ENCODE peak calls at places on chromosomes 3 and 15, in eight cellular contexts. L is PC-9; Z is IMR-90; P is CD8-positive, alpha-beta T cell; M is psoas muscle; V is fibroblast of lung; Q is lung; X is uterus. A is an unnamed sample.

GRCh38 chr3:42662037-42662812 is 8.7 kb downstream of the ZBTB47 start:
- DNase-seq in V (no peak), Q (no peak), L (no peak), X (no peak), Z (no peak), M (no peak), P (no peak), A (no peak)

GRCh38 chr15:89499156-89499555 is 2.8 kb upstream of the RHCG start:
- DNase-seq in Q (no peak), M (no peak), L (no peak), V (no peak), X (no peak), Z (no peak), P (no peak), A (no peak)

GRCh38 chr15:52783929-52784798 is 6.0 kb downstream of the ONECUT1 start:
- DNase-seq in Q (no peak), P (no peak), X (no peak), V (no peak), Z (no peak), L (no peak), M (no peak), A (peak; percentile 27)

GRCh38 chr3:38458796-38459498 is 5.3 kb downstream of the ACVR2B start:
- DNase-seq in P (no peak), M (peak; percentile 77), Q (peak; percentile 69), X (peak; percentile 51), L (no peak), V (peak; percentile 40), Z (peak; percentile 22), A (no peak)

GRCh38 chr3:193116871-193117270 is 124.2 kb upstream of the PLAAT1 start:
- DNase-seq in L (no peak), M (no peak), Q (no peak), X (no peak), V (no peak), P (no peak), Z (no peak), A (no peak)

GRCh38 chr3:190444576-190445145 is 5.0 kb downstream of the TMEM207 start:
- DNase-seq in X (no peak), M (no peak), L (no peak), Z (peak; percentile 6), P (no peak), Q (no peak), V (no peak), A (no peak)

GRCh38 chr15:98906712-98907083 is 100.9 kb downstream of the PGPEP1L start:
- DNase-seq in V (no peak), Z (peak; percentile 58), M (no peak), P (no peak), X (peak; percentile 22), Q (peak; percentile 48), L (no peak), A (no peak)

GRCh38 chr3:76657909-76658308 is 382.0 kb upstream of the ROBO2 start:
- DNase-seq in M (no peak), P (no peak), L (no peak), Q (no peak), V (no peak), Z (no peak), X (no peak), A (no peak)

GRCh38 chr3:13715167-13715954 is 164.5 kb downstream of the WNT7A start:
- DNase-seq in Q (peak; percentile 25), P (no peak), M (no peak), V (no peak), L (no peak), Z (no peak), X (no peak), A (no peak)

GRCh38 chr3:126338796-126339241 is 18.4 kb downstream of the KLF15 start:
- DNase-seq in P (no peak), M (peak; percentile 54), Z (no peak), V (no peak), X (peak; percentile 16), L (no peak), Q (no peak), A (no peak)

GRCh38 chr3:149585401-149585726 is 72.5 kb downstream of the WWTR1 start:
- DNase-seq in L (no peak), V (no peak), Q (no peak), X (no peak), P (no peak), M (no peak), Z (no peak), A (no peak)

GRCh38 chr3:154552338-154552737 is 122.3 kb upstream of the GPR149 start:
- DNase-seq in Z (no peak), Q (no peak), V (no peak), X (no peak), P (no peak), L (no peak), M (no peak), A (no peak)

GRCh38 chr3:50623840-50624474 is 7.0 kb downstream of the MAPKAPK3 start:
- DNase-seq in P (no peak), X (no peak), Z (peak; percentile 22), Q (no peak), V (no peak), L (no peak), M (peak; percentile 64), A (peak; percentile 32)

GRCh38 chr3:52146189-52146588 is 8.0 kb downstream of the POC1A start:
- DNase-seq in X (no peak), P (no peak), V (no peak), Q (no peak), L (no peak), Z (no peak), M (peak; percentile 8), A (no peak)

GRCh38 chr3:81476652-81477051 is 284.8 kb downstream of the GBE1 start:
- DNase-seq in X (no peak), P (no peak), Q (no peak), Z (no peak), L (no peak), M (no peak), V (no peak), A (no peak)
- H3K4me1 ChIP-seq in X (no peaks in the 10 kb centered on the region), P (no peaks in the 10 kb centered on the region), Q (no peaks in the 10 kb centered on the region), Z (no peaks in the 10 kb centered on the region), L (no peaks in the 10 kb centered on the region), M (no peaks in the 10 kb centered on the region), V (no peaks in the 10 kb centered on the region), A (no peaks in the 10 kb centered on the region)

GRCh38 chr15:75068748-75069147 is 45.4 kb downstream of the PPCDC start:
- DNase-seq in L (no peak), X (no peak), V (no peak), M (no peak), Z (no peak), P (no peak), Q (no peak), A (no peak)
- H3K4me1 ChIP-seq in L (peaks cover 38% of the 10 kb centered on the region), X (no peaks in the 10 kb centered on the region), V (peaks cover 3% of the 10 kb centered on the region), M (peaks cover 4% of the 10 kb centered on the region), Z (no peaks in the 10 kb centered on the region), P (peaks cover 19% of the 10 kb centered on the region), Q (peaks cover 10% of the 10 kb centered on the region), A (peaks cover 37% of the 10 kb centered on the region)

DNA sequence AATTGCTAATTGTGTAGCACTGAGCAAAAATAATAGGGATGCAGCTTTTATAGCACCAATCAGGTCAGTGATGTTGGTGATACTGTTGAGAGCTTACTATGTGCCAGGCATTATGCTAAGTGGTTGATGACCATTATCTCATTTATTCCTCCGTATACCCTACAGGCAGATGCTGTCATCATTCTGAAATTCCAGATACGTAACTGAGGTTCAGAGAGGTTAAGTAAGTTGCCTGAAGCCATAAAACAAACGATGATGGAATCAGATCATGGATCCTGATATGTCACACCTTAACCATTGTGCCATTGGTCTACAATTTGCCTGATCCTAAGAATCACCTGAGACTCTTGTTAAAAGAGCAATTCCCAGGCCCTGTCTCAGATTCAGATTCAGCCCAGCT is 49.5 kb downstream of the ST6GAL1 start:
- DNase-seq in P (no peak), Q (no peak), X (no peak), V (no peak), L (peak; percentile 91), Z (no peak), M (no peak), A (no peak)
- H3K4me1 ChIP-seq in P (no peaks in the 10 kb centered on the region), Q (peaks cover 6% of the 10 kb centered on the region), X (no peaks in the 10 kb centered on the region), V (no peaks in the 10 kb centered on the region), L (peaks cover 23% of the 10 kb centered on the region), Z (no peaks in the 10 kb centered on the region), M (peaks cover 30% of the 10 kb centered on the region), A (no peaks in the 10 kb centered on the region)

DNA sequence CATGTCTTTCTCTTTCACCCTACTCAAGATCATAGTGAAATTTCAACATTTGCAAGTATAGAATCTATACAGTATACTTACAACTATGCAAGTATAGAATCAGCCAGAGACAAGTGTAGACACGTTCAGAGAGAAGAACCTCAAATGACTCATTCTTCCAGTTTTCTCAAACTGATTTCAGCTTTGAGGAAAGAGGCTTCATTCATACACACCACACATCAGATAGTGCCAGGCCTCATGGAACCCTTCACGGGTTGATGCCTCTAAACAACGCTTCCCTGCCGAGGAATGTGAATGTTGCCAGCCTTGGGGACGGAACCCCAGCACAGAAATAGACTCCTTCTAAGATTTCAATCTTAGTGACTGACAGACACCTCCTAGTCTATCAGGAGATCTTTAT is 135.7 kb downstream of the FOXP1 start:
- DNase-seq in Z (peak; percentile 46), L (no peak), X (no peak), Q (no peak), V (no peak), P (no peak), M (no peak), A (no peak)
- H3K4me1 ChIP-seq in Z (peaks cover 33% of the 10 kb centered on the region), L (no peaks in the 10 kb centered on the region), X (no peaks in the 10 kb centered on the region), Q (peaks cover 19% of the 10 kb centered on the region), V (peaks cover 7% of the 10 kb centered on the region), P (peaks cover 99% of the 10 kb centered on the region), M (peaks cover 28% of the 10 kb centered on the region), A (peaks cover 96% of the 10 kb centered on the region)

DNA sequence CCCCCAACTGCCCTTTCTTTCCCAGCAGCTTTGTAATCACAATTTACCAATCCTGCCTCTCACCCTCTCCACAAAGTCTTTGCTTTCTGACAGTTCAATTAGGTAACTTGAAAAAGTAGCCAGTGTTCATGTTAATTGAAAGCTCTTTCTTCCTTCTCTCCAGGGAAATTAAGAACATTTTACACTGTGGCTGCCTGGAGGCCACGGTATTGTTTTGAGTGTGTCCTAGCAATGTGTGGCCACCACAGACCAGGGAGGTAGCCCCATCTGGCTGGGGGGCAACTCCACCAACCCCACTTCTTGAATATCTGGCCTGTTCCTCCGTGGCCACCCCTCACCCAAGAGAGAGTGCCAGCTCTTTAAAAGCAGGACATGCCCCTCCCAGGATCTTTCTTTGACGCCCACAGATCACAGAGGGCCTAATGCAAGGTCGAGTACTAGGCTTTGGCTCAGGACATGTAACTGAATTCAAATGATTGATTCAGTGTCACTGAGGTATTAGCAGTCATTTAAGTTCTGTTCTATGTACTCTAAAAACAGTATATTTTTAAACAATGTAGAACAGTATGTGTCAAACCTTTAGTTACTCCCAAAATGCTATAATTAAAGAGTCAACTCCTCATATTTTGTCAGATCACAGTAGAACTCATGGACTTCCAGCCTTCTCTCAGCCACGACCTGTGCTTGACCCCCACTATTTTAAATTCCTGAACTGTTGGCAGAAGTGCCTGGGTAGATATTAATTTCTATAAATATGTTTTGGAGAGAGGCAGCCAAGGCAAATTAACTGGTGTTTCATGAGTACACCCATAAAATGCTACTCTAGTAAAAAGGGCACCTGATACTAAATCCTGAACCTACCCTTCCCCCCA is 164.5 kb downstream of the TNIK start:
- DNase-seq in X (no peak), M (no peak), Z (no peak), Q (no peak), V (no peak), P (no peak), L (no peak), A (no peak)
- H3K4me1 ChIP-seq in X (no peaks in the 10 kb centered on the region), M (peaks cover 16% of the 10 kb centered on the region), Z (no peaks in the 10 kb centered on the region), Q (peaks cover 15% of the 10 kb centered on the region), V (no peaks in the 10 kb centered on the region), P (peaks cover 14% of the 10 kb centered on the region), L (no peaks in the 10 kb centered on the region), A (peaks cover 25% of the 10 kb centered on the region)

GRCh38 chr15:65420975-65421359 is 1.8 kb downstream of the IGDCC4 start:
- DNase-seq in L (no peak), V (no peak), X (no peak), Q (no peak), M (no peak), Z (no peak), P (no peak), A (no peak)
- H3K4me1 ChIP-seq in L (peaks cover 9% of the 10 kb centered on the region), V (peaks cover 3% of the 10 kb centered on the region), X (no peaks in the 10 kb centered on the region), Q (no peaks in the 10 kb centered on the region), M (peaks cover 19% of the 10 kb centered on the region), Z (peaks cover 12% of the 10 kb centered on the region), P (peaks cover 16% of the 10 kb centered on the region), A (peaks cover 12% of the 10 kb centered on the region)

A was measured in CD4-positive, CD25-positive, alpha-beta regulatory T cell.